ENCODE peak calls at places on chromosomes 4 and X, in six cellular contexts. V is uterus, G is right lobe of liver, Y is ovary, L is HepG2, J is IMR-90. K is an unnamed sample. For H3K4me1, the result is how much of the 10 kb centered on the place peaks cover.

GRCh38 chr4:40046311-40046980 is 10.2 kb upstream of the N4BP2 start:
- DNase-seq in G (peak), V (no peak), Y (peak), J (peak), L (peak), K (no peak)

GRCh38 chr4:140238353-140239041 is 84.5 kb upstream of the MAML3 start:
- DNase-seq in L (no peak), J (peak), Y (peak), V (peak), G (peak), K (peak)

GRCh38 chrX:117713411-117713810 is 403.2 kb downstream of the KLHL13 start:
- DNase-seq in Y (no peak), L (peak), V (no peak), G (no peak), J (no peak), K (no peak)

GRCh38 chr4:2800691-2801596 is 8.1 kb downstream of the SH3BP2 start:
- DNase-seq in J (peak), L (peak), G (peak), Y (peak), V (peak), K (peak)

GRCh38 chr4:94516067-94516466 is 64.3 kb downstream of the PDLIM5 start:
- DNase-seq in J (peak), G (no peak), Y (no peak), V (no peak), L (peak), K (no peak)

GRCh38 chr4:97987019-97987648 is 156.1 kb downstream of the STPG2 start:
- DNase-seq in L (peak), Y (no peak), G (no peak), V (no peak), J (no peak), K (no peak)

GRCh38 chr4:147071341-147071740 is 125.7 kb upstream of the TTC29 start:
- DNase-seq in V (no peak), L (no peak), J (no peak), Y (no peak), G (no peak), K (no peak)

GRCh38 chr4:24477919-24478318 is 106.4 kb downstream of the DHX15 start:
- DNase-seq in J (peak), Y (peak), G (no peak), V (no peak), L (no peak), K (no peak)

GRCh38 chr4:113512880-113513279 is 248.7 kb downstream of the CAMK2D start:
- DNase-seq in Y (no peak), G (no peak), L (no peak), V (no peak), J (no peak), K (no peak)

GRCh38 chr4:69546121-69546520 is 50.4 kb upstream of the UGT2B4 start:
- DNase-seq in J (no peak), G (no peak), Y (no peak), V (no peak), L (no peak), K (no peak)

GRCh38 chr4:4869731-4870483 is 10.4 kb downstream of the MSX1 start:
- DNase-seq in Y (no peak), J (no peak), V (no peak), L (no peak), G (no peak), K (no peak)

GRCh38 chr4:62806786-62807185 is 1602.5 kb downstream of the TECRL start:
- DNase-seq in L (peak), V (no peak), J (no peak), G (no peak), Y (no peak), K (no peak)

GRCh38 chr4:40515037-40515397 is 114.6 kb downstream of the RBM47 start:
- DNase-seq in Y (no peak), G (no peak), J (peak), V (no peak), L (no peak), K (no peak)

GRCh38 chr4:30256105-30256828 is 463.9 kb upstream of the PCDH7 start:
- DNase-seq in J (no peak), L (no peak), V (no peak), Y (no peak), G (no peak), K (no peak)

GRCh38 chr4:16686195-16686594 is 212.2 kb downstream of the LDB2 start:
- DNase-seq in V (no peak), Y (no peak), G (no peak), L (no peak), J (peak), K (no peak)

GRCh38 chr4:16896871-16897270 is 1.6 kb downstream of the LDB2 start:
- DNase-seq in Y (no peak), L (no peak), V (no peak), G (no peak), J (peak), K (no peak)

DNA sequence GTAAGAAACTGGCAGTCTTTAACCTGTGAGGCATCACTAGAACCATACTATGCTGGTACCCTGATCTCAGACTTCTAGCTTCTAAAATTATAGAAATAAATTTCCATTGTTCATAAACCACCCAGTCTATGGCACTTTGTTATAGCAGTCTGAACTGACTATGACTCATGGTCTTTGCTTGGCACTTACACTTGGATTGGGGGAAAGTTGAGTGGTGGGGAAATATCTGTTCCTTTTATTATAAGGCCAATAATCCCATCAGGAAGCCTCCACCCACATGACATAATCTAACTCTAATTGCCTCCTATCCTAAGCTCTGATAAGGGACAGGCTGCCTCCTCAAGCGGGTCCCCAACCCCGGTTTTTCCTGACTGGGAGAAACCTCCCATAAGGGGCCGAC is 61.4 kb upstream of the PACRGL start:
- DNase-seq in V (no peak), G (no peak), J (no peak), L (no peak), Y (no peak), K (no peak)
- TF ChIP-seq POLR2A in V (no peak), G (no peak), J (no peak), L (no peak), Y (no peak), K (no peak)

GRCh38 chr4:6775746-6776145 is 6.8 kb upstream of the KIAA0232 start:
- DNase-seq in J (no peak), Y (no peak), L (no peak), V (no peak), G (no peak), K (no peak)
- H3K4me1 ChIP-seq in J (under half), Y (under half), L (half or more), V (under half), G (under half), K (under half)

GRCh38 chrX:154402622-154403127 is 4.5 kb downstream of the RPL10 start:
- DNase-seq in L (no peak), V (no peak), Y (no peak), J (no peak), G (no peak), K (no peak)

GRCh38 chrX:154401918-154402621 is 3.9 kb downstream of the RPL10 start:
- DNase-seq in V (no peak), Y (no peak), G (no peak), L (no peak), J (peak), K (no peak)

GRCh38 chrX:154403192-154403591 is 5.0 kb downstream of the RPL10 start:
- DNase-seq in G (no peak), V (no peak), J (no peak), Y (no peak), L (no peak), K (no peak)

GRCh38 chrX:154399527-154400368 is 1.6 kb downstream of the RPL10 start:
- DNase-seq in G (no peak), L (no peak), Y (no peak), V (no peak), J (no peak), K (no peak)

DNA sequence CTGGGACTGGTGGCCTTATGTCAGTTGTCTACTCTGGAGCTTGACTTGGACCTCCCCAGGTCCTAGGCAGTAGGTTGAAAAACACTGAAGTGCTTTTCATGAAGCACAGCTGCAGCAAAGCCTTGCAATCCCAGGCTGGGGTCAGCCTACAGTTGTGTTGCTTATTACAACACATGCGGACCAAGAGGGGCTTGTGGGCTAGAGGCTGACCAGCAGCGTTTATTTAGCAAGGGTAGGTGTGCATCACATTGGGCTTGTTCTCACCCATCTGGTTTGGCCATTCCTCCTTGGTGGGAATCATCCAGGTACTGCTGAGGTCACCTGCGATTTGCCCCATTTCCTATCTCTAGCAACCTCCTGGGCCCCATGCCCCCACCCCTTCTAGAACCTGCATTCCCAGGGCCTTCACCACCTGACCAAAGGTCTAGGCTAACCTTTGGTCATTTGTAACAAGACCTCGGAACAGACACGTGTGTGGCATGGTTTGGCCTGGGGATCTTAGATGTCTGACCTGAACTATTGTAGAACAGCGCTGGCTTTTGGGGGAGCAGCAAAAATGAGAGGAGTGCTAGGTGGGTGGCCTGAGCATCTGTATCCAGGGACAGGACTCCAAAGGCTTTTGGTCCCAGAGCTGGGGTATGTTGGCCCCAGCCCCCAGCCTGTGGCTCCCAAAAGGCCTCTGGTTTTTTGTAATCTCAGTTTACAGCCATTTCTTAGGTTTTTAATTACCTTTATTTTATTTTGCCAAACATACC is 3.0 kb downstream of the RPL10 start:
- DNase-seq in J (peak), G (no peak), L (peak), Y (peak), V (no peak), K (no peak)
- TF ChIP-seq POLR2A in J (peak), G (no peak), L (peak), Y (no peak), V (no peak), K (peak)

GRCh38 chr4:168633474-168633873 is 136.6 kb downstream of the PALLD start:
- DNase-seq in L (no peak), J (no peak), G (no peak), V (no peak), Y (no peak), K (no peak)

GRCh38 chr4:168634276-168634802 is 137.5 kb downstream of the PALLD start:
- DNase-seq in L (no peak), V (peak), Y (peak), J (peak), G (no peak), K (no peak)

GRCh38 chr4:168636506-168637176 is 139.8 kb downstream of the PALLD start:
- DNase-seq in J (peak), V (no peak), G (no peak), Y (no peak), L (no peak), K (no peak)

GRCh38 chr4:168637872-168638756 is 141.3 kb downstream of the PALLD start:
- DNase-seq in V (no peak), L (no peak), G (no peak), Y (no peak), J (peak), K (no peak)

GRCh38 chr4:168636040-168636439 is 139.2 kb downstream of the PALLD start:
- DNase-seq in L (no peak), Y (no peak), J (no peak), V (no peak), G (no peak), K (no peak)
- H3K4me1 ChIP-seq in L (under half), Y (under half), J (under half), V (under half), G (under half), K (under half)

GRCh38 chr4:7062816-7063215 is 5.0 kb downstream of the GRPEL1 start:
- DNase-seq in L (no peak), J (no peak), V (no peak), Y (no peak), G (no peak), K (peak)

GRCh38 chr4:7058792-7059191 is 9.1 kb downstream of the GRPEL1 start:
- DNase-seq in L (no peak), Y (no peak), V (no peak), J (no peak), G (no peak), K (no peak)

GRCh38 chr4:7059673-7060072 is 8.2 kb downstream of the GRPEL1 start:
- DNase-seq in V (no peak), Y (no peak), L (no peak), G (no peak), J (no peak), K (no peak)

GRCh38 chr4:7061815-7062214 is 6.0 kb downstream of the GRPEL1 start:
- DNase-seq in J (no peak), Y (no peak), L (no peak), G (no peak), V (no peak), K (peak)

GRCh38 chr4:7060346-7061150 is 7.3 kb downstream of the GRPEL1 start:
- DNase-seq in G (no peak), Y (no peak), L (no peak), V (no peak), J (no peak), K (no peak)
- TF ChIP-seq POLR2A in G (no peak), Y (no peak), L (no peak), V (no peak), J (no peak), K (no peak)

DNA sequence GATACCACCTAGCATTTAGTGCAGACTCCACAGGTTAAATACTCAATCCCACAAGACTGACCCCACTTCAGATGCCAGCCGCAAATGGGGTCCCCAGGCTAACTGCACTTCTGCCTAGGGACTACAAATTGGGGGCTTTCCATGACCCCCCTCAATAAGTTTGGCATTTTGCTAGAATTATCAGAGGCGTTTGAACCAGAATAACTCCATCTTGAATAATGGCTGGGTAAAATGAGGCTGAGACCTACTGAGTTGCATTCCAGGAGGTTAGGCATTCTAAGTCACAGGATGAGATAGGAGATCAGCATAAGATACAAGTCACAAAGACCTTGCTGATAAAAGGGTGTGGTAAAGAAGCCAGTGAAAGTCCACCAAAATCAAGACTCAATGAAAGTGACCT is 15.1 kb downstream of the RELL1 start:
- DNase-seq in G (no peak), J (no peak), Y (no peak), L (no peak), V (no peak), K (no peak)
- H3K4me1 ChIP-seq in G (under half), J (under half), Y (under half), L (half or more), V (under half), K (under half)

K was measured in adrenal gland.